ENCODE peak calls at places on chromosome 11, in four cellular contexts. L is IMR-90, D is GM23338, U is neural progenitor cell. K is an unnamed sample.

GRCh38 chr11:17353228-17354021 is 1.8 kb downstream of the NCR3LG1 start:
- DNase-seq in D (peak), L (peak), U (peak), K (peak)

GRCh38 chr11:44604171-44604581 is 38.7 kb downstream of the CD82 start:
- DNase-seq in U (no peak), D (no peak), L (peak), K (no peak)

GRCh38 chr11:94768602-94769511 is 701 bp downstream of the AMOTL1 start:
- DNase-seq in D (peak), U (peak), L (peak), K (peak)

GRCh38 chr11:73528877-73529530 is 68.9 kb downstream of the FAM168A start:
- DNase-seq in L (no peak), U (no peak), D (peak), K (no peak)

GRCh38 chr11:40187092-40187403 is 1272.4 kb downstream of the LRRC4C start:
- DNase-seq in D (no peak), U (no peak), L (no peak), K (no peak)

GRCh38 chr11:3087821-3088800 is 30.9 kb upstream of the CARS1 start:
- DNase-seq in U (no peak), D (no peak), L (peak), K (no peak)

GRCh38 chr11:117877120-117877784 is 794 bp upstream of the FXYD6 start:
- DNase-seq in D (peak), L (no peak), U (no peak), K (no peak)

GRCh38 chr11:94674005-94674491 is 94.1 kb upstream of the AMOTL1 start:
- DNase-seq in D (no peak), U (no peak), L (no peak), K (no peak)

GRCh38 chr11:72778535-72779494 is 15.0 kb downstream of the STARD10 start:
- DNase-seq in L (no peak), D (no peak), U (no peak), K (no peak)

GRCh38 chr11:1072116-1072820 is 2.4 kb upstream of the MUC2 start:
- DNase-seq in U (no peak), L (peak), D (no peak), K (no peak)

GRCh38 chr11:12433571-12434061 is 56.2 kb downstream of the PARVA start:
- DNase-seq in D (no peak), U (no peak), L (peak), K (no peak)

GRCh38 chr11:23079382-23079813 is 219.1 kb upstream of the CCDC179 start:
- DNase-seq in D (no peak), U (no peak), L (peak), K (no peak)

GRCh38 chr11:17649696-17650600 is 69.4 kb upstream of the MYOD1 start:
- DNase-seq in U (no peak), L (no peak), D (no peak), K (no peak)

GRCh38 chr11:44349328-44349727 is 39.4 kb upstream of the ALX4 start:
- DNase-seq in L (no peak), U (no peak), D (no peak), K (no peak)

GRCh38 chr11:114063149-114063828 is 3.8 kb downstream of the ZBTB16 start:
- DNase-seq in D (no peak), L (no peak), U (no peak), K (no peak)

GRCh38 chr11:925496-926301 is at the start of gene AP2A2:
- DNase-seq in L (peak), U (peak), D (peak), K (peak)

GRCh38 chr11:92314499-92314898 is 89.9 kb downstream of the FAT3 start:
- DNase-seq in U (no peak), L (no peak), D (no peak), K (no peak)

GRCh38 chr11:132895340-132895739 is 637.0 kb downstream of the OPCML start:
- DNase-seq in L (peak), U (no peak), D (no peak), K (no peak)

GRCh38 chr11:25758145-25758661 is 573.7 kb upstream of the ANO3 start:
- DNase-seq in L (no peak), U (no peak), D (no peak), K (no peak)

GRCh38 chr11:118200901-118201680 is 23.7 kb downstream of the JAML start:
- DNase-seq in L (no peak), U (no peak), D (no peak), K (no peak)

GRCh38 chr11:12625438-12626071 is 48.7 kb upstream of the TEAD1 start:
- DNase-seq in L (peak), U (no peak), D (no peak), K (no peak)

GRCh38 chr11:31943056-31943780 is 132.1 kb upstream of the PAX6 start:
- DNase-seq in L (no peak), U (peak), D (peak), K (no peak)

GRCh38 chr11:80390546-80390945 is 949.7 kb upstream of the TENM4 start:
- DNase-seq in U (no peak), L (no peak), D (no peak), K (no peak)

GRCh38 chr11:18383388-18384156 is 10.8 kb upstream of the LDHA start:
- DNase-seq in D (peak), L (peak), U (peak), K (no peak)

GRCh38 chr11:94934836-94935235 is 38.5 kb downstream of the CWC15 start:
- DNase-seq in U (no peak), L (no peak), D (no peak), K (no peak)

GRCh38 chr11:64299847-64300648 is at the start of gene CATSPERZ:
- DNase-seq in D (peak), L (no peak), U (no peak), K (no peak)

GRCh38 chr11:15636520-15637065 is 521.9 kb downstream of the INSC start:
- DNase-seq in L (no peak), D (no peak), U (no peak), K (no peak)

GRCh38 chr11:64745219-64745522 is 1.2 kb upstream of the RASGRP2 start:
- DNase-seq in L (no peak), D (peak), U (no peak), K (no peak)

GRCh38 chr11:123235117-123235686 is 40.2 kb upstream of the CLMP start:
- DNase-seq in L (no peak), U (peak), D (peak), K (no peak)

GRCh38 chr11:102986815-102987214 is 31.3 kb upstream of the MMP13 start:
- DNase-seq in L (peak), D (no peak), U (no peak), K (no peak)

GRCh38 chr11:34358258-34358665 is 452 bp upstream of the ABTB2 start:
- DNase-seq in L (peak), U (peak), D (peak), K (peak)

GRCh38 chr11:109343242-109343641 is 78.7 kb upstream of the C11orf87 start:
- DNase-seq in D (no peak), U (no peak), L (no peak), K (no peak)

GRCh38 chr11:65574963-65575567 is 788 bp upstream of the EHBP1L1 start:
- DNase-seq in U (no peak), L (no peak), D (peak), K (no peak)

GRCh38 chr11:9787981-9788521 is 124.2 kb downstream of the SWAP70 start:
- DNase-seq in D (no peak), U (no peak), L (peak), K (no peak)

GRCh38 chr11:106551744-106552671 is 466.3 kb downstream of the GUCY1A2 start:
- DNase-seq in U (no peak), D (no peak), L (no peak), K (no peak)

DNA sequence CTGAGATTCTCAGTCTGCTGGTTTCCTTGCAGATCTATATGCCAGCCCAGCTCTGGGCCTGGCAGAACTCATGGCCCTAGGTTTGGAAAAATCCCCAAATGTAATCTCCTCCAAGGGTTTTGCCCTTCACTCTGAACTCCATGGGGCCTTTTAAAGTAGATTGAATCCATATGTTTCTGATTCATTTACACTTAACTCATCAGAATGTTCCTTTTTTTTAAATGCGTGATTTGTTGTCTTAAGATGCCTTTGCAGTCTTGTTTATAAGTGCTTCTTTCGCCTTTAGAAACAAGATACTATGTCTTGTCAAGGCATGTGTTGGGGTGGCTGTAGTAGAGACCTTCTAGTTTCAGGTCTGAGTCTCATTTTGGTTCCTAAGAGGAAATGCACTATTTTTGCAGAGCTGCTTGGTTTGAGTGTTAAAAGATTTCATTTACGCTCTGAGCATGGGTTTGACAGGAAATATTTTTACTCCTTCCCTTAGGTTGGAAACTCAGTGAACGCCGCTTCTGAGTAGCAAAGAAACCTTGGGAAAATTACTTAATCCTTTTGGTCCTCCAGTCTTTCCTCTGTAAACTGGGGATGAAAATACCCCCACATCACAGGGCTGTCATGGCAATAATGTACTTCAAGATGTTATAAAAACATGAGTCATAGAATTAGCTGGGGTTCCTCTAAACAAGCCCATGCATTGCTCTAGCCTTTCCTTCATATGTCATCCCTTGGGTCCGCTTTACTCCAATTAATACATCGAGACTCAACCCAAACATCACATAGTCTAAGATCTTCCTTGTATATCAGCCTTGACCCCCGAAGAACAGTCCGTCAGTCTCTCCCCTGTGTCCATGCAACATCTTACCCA is 83.5 kb downstream of the SNX19 start:
- DNase-seq in U (no peak), D (no peak), L (peak), K (no peak)
- H3K4me2 ChIP-seq in U (no peak), D (no peak), L (no peak), K (no peak)

DNA sequence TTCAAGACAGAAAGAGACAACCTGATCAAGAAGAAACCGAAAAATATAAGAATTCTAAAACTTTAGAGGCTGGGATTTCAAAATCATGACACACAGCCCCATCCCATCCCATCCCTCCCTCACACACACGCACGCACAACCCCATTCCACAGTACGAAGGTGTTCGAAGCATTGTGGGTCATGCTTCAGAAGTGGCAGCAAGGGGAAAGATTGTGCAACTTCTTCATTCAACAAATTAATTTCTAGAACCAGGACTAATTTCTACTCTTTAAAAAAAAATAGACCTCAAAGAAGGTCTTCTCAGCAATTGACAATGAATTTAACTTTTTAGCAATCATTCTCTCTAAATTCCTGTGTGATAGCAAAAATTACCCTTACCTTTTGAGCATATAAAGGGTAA is 867 bp downstream of the SPA17 start:
- DNase-seq in U (no peak), D (no peak), L (no peak), K (no peak)
- H3K4me2 ChIP-seq in U (peak), D (peak), L (peak), K (peak)

GRCh38 chr11:130219148-130219547 is 59.6 kb downstream of the ST14 start:
- DNase-seq in D (no peak), L (no peak), U (no peak), K (no peak)
- H3K4me2 ChIP-seq in D (no peak), L (no peak), U (no peak), K (no peak)

GRCh38 chr11:68324241-68324640 is 11.8 kb downstream of the LRP5 start:
- DNase-seq in D (no peak), U (no peak), L (no peak), K (no peak)

GRCh38 chr11:68325183-68325893 is 12.9 kb downstream of the LRP5 start:
- DNase-seq in D (peak), L (no peak), U (peak), K (no peak)

GRCh38 chr11:68324695-68325094 is 12.3 kb downstream of the LRP5 start:
- DNase-seq in D (no peak), U (no peak), L (no peak), K (no peak)

GRCh38 chr11:68322031-68322388 is 9.6 kb downstream of the LRP5 start:
- DNase-seq in U (no peak), L (no peak), D (no peak), K (no peak)

GRCh38 chr11:68321293-68322030 is 9.1 kb downstream of the LRP5 start:
- DNase-seq in D (no peak), L (no peak), U (no peak), K (no peak)
- H3K4me2 ChIP-seq in D (no peak), L (no peak), U (no peak), K (no peak)

DNA sequence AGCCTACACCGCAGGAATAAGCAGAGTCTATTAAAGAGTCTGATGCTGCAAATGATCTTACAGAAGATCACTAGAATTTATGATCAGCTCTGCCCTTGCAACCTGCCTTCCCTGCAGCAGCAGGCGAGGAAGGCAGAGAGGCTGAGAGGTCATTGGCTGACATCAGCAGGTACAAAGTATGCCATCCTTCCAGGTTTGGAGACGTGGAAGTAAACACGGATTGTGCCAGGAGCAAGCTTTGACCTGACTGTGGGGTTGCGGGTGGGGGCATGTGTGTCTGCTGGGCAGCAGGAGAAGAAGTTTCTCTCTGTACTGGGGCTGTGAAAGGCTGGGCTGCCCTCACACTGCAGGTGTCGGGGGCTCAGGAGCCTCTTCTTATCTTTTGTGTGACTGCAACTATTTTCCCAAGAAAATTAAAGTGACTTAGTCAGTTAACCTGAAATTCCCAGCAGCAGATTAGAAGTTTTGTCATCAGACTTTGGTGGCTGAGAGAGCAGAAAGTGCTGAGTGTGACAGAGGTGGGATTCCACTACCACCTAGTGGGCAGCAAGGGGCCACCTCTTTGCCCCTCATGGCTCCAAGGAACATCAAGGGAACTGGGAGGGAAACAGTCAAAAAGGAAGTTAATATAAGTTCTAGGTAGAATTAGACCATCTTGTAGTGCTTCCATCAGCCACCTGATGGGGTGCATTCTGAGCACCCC is 565.9 kb downstream of the ETS1 start:
- DNase-seq in D (peak), L (no peak), U (peak), K (peak)
- H3K4me2 ChIP-seq in D (no peak), L (no peak), U (no peak), K (no peak)